ENCODE peak calls at places on chromosomes 7 and 10, in four cellular contexts. One of them, this sample, is unnamed.

GRCh38 chr7:22860784-22861482 is 38.3 kb upstream of the TOMM7 start:
- DNase-seq in HCT116: no peak
- DNase-seq in IMR-90: no peak
- DNase-seq in K562: peak
- DNase-seq in this sample: peak

GRCh38 chr10:11208908-11209809 is 191.5 kb downstream of the CELF2 start:
- DNase-seq in HCT116: no peak
- DNase-seq in IMR-90: no peak
- DNase-seq in K562: no peak
- DNase-seq in this sample: no peak

GRCh38 chr7:134907639-134908038 is 78.7 kb upstream of the AGBL3 start:
- DNase-seq in HCT116: no peak
- DNase-seq in IMR-90: no peak
- DNase-seq in K562: no peak
- DNase-seq in this sample: no peak

GRCh38 chr7:81687062-81687461 is 82.8 kb downstream of the HGF start:
- DNase-seq in HCT116: no peak
- DNase-seq in IMR-90: peak
- DNase-seq in K562: no peak
- DNase-seq in this sample: no peak

GRCh38 chr10:111756541-111757061 is 427.0 kb downstream of the GPAM start:
- DNase-seq in HCT116: peak
- DNase-seq in IMR-90: no peak
- DNase-seq in K562: no peak
- DNase-seq in this sample: peak

GRCh38 chr10:131733596-131733995 is 167.2 kb upstream of the PPP2R2D start:
- DNase-seq in HCT116: no peak
- DNase-seq in IMR-90: no peak
- DNase-seq in K562: no peak
- DNase-seq in this sample: peak

GRCh38 chr10:52316500-52316899 is 2.4 kb downstream of the DKK1 start:
- DNase-seq in HCT116: no peak
- DNase-seq in IMR-90: no peak
- DNase-seq in K562: no peak
- DNase-seq in this sample: no peak

GRCh38 chr7:150912427-150912826 is 60.1 kb downstream of the AOC1 start:
- DNase-seq in HCT116: no peak
- DNase-seq in IMR-90: no peak
- DNase-seq in K562: no peak
- DNase-seq in this sample: no peak

GRCh38 chr7:149334219-149334618 is 72.2 kb downstream of the ZNF783 start:
- DNase-seq in HCT116: no peak
- DNase-seq in IMR-90: no peak
- DNase-seq in K562: no peak
- DNase-seq in this sample: no peak

GRCh38 chr7:66629222-66629658 is 559 bp downstream of the KCTD7 start:
- DNase-seq in HCT116: no peak
- DNase-seq in IMR-90: no peak
- DNase-seq in K562: peak
- DNase-seq in this sample: no peak

GRCh38 chr7:127751062-127751722 is 99.2 kb downstream of the SND1 start:
- DNase-seq in HCT116: no peak
- DNase-seq in IMR-90: peak
- DNase-seq in K562: no peak
- DNase-seq in this sample: no peak

GRCh38 chr7:127752829-127753228 is 100.8 kb downstream of the SND1 start:
- DNase-seq in HCT116: no peak
- DNase-seq in IMR-90: no peak
- DNase-seq in K562: no peak
- DNase-seq in this sample: no peak

GRCh38 chr7:127754457-127754856 is 102.5 kb downstream of the SND1 start:
- DNase-seq in HCT116: no peak
- DNase-seq in IMR-90: no peak
- DNase-seq in K562: no peak
- DNase-seq in this sample: no peak

GRCh38 chr7:127755529-127755928 is 103.5 kb downstream of the SND1 start:
- DNase-seq in HCT116: no peak
- DNase-seq in IMR-90: no peak
- DNase-seq in K562: no peak
- DNase-seq in this sample: peak

GRCh38 chr7:127751723-127752448 is 99.9 kb downstream of the SND1 start:
- DNase-seq in HCT116: no peak
- DNase-seq in IMR-90: peak
- DNase-seq in K562: no peak
- DNase-seq in this sample: no peak
- TF ChIP-seq RAD21 in HCT116: no peak
- TF ChIP-seq RAD21 in IMR-90: no peak
- TF ChIP-seq RAD21 in K562: no peak
- TF ChIP-seq RAD21 in this sample: no peak

GRCh38 chr7:131547589-131547988 is 8.8 kb downstream of the PODXL start:
- DNase-seq in HCT116: no peak
- DNase-seq in IMR-90: no peak
- DNase-seq in K562: no peak
- DNase-seq in this sample: no peak
- H3K9ac ChIP-seq in HCT116: no peak
- H3K9ac ChIP-seq in IMR-90: no peak
- H3K9ac ChIP-seq in K562: no peak
- H3K9ac ChIP-seq in this sample: no peak

DNA sequence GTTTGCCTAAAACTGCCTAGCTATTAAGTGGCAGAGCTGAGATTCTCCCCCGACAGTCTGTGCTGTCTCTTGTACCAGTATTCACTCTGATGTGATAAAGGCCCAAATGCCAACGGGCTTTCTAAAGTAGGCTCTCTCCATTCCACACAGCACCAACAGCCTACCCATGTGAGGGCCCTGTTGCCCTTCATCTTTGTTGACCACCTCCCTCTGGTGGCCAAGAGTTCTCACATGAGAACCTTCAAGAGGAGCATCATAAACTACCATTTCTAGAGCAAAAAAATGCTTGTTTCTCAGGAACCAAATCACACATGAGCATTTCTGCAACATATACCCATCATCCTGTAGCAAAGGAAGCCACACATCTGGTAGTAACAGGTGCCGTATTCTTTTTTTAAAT is 185.8 kb downstream of the GRM8 start:
- DNase-seq in HCT116: no peak
- DNase-seq in IMR-90: no peak
- DNase-seq in K562: no peak
- DNase-seq in this sample: no peak
- TF ChIP-seq RAD21 in HCT116: peak
- TF ChIP-seq RAD21 in IMR-90: no peak
- TF ChIP-seq RAD21 in K562: peak
- TF ChIP-seq RAD21 in this sample: peak

DNA sequence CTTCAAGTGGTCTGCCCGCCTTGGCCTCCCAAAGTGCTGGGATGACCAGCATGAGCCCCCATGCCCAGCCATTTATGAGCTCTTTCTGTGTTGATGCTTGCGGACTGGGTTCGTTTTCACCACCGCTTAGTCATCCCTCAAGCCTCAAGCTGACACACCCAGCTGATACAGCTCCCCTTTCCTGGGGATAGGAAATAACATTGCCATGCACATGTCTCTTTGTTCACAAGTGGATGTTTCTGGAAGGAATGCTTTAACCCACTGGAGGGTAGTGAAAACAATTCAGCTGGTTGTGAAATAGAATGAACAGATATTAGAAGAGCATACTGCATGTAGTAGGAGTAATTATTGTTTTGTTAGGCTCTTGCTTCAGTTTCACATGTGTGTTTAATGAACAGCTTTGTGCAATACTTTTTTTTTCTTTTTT is 8.5 kb upstream of the METTL27 start:
- DNase-seq in HCT116: peak
- DNase-seq in IMR-90: peak
- DNase-seq in K562: peak
- DNase-seq in this sample: no peak
- H3K9ac ChIP-seq in HCT116: peak
- H3K9ac ChIP-seq in IMR-90: no peak
- H3K9ac ChIP-seq in K562: peak
- H3K9ac ChIP-seq in this sample: peak

This sample was measured in SK-N-SH.